ENCODE peak calls at places on chromosomes 12 and 14, in five cellular contexts. One of them, this sample, is unnamed.

GRCh38 chr12:102182635-102183034 is 15.0 kb downstream of the PMCH start:
- DNase-seq in GDM1: no peak
- DNase-seq in heart left ventricle: no peak
- DNase-seq in stimulated activated CD4-positive, alpha-beta T cell treated with anti-CD3 and anti-CD28 coated beads, Interleukin-15, amount 100 ng/mL, for 1 hour: no peak
- DNase-seq in hypothalamus: no peak
- DNase-seq in this sample: no peak

GRCh38 chr12:121334513-121335343 is 17.5 kb downstream of the ANAPC5 start:
- DNase-seq in GDM1: peak
- DNase-seq in heart left ventricle: no peak
- DNase-seq in stimulated activated CD4-positive, alpha-beta T cell treated with anti-CD3 and anti-CD28 coated beads, Interleukin-15, amount 100 ng/mL, for 1 hour: no peak
- DNase-seq in hypothalamus: peak
- DNase-seq in this sample: no peak

GRCh38 chr12:10369557-10370150 is 20.2 kb downstream of the KLRK1 start:
- DNase-seq in GDM1: no peak
- DNase-seq in heart left ventricle: no peak
- DNase-seq in stimulated activated CD4-positive, alpha-beta T cell treated with anti-CD3 and anti-CD28 coated beads, Interleukin-15, amount 100 ng/mL, for 1 hour: no peak
- DNase-seq in hypothalamus: peak
- DNase-seq in this sample: no peak

GRCh38 chr12:38720661-38721060 is 184.7 kb downstream of the CPNE8 start:
- DNase-seq in GDM1: no peak
- DNase-seq in heart left ventricle: no peak
- DNase-seq in stimulated activated CD4-positive, alpha-beta T cell treated with anti-CD3 and anti-CD28 coated beads, Interleukin-15, amount 100 ng/mL, for 1 hour: no peak
- DNase-seq in hypothalamus: no peak
- DNase-seq in this sample: no peak

GRCh38 chr12:111578276-111578970 is 20.7 kb downstream of the ATXN2 start:
- DNase-seq in GDM1: no peak
- DNase-seq in heart left ventricle: no peak
- DNase-seq in stimulated activated CD4-positive, alpha-beta T cell treated with anti-CD3 and anti-CD28 coated beads, Interleukin-15, amount 100 ng/mL, for 1 hour: no peak
- DNase-seq in hypothalamus: no peak
- DNase-seq in this sample: no peak

GRCh38 chr12:91804533-91804932 is 341.1 kb downstream of the BTG1 start:
- DNase-seq in GDM1: no peak
- DNase-seq in heart left ventricle: no peak
- DNase-seq in stimulated activated CD4-positive, alpha-beta T cell treated with anti-CD3 and anti-CD28 coated beads, Interleukin-15, amount 100 ng/mL, for 1 hour: no peak
- DNase-seq in hypothalamus: no peak
- DNase-seq in this sample: no peak

GRCh38 chr14:37864861-37865718 is 269.7 kb downstream of the TTC6 start:
- DNase-seq in GDM1: no peak
- DNase-seq in heart left ventricle: no peak
- DNase-seq in stimulated activated CD4-positive, alpha-beta T cell treated with anti-CD3 and anti-CD28 coated beads, Interleukin-15, amount 100 ng/mL, for 1 hour: no peak
- DNase-seq in hypothalamus: no peak
- DNase-seq in this sample: no peak

GRCh38 chr12:97182719-97183118 is 275.7 kb downstream of the NEDD1 start:
- DNase-seq in GDM1: no peak
- DNase-seq in heart left ventricle: no peak
- DNase-seq in stimulated activated CD4-positive, alpha-beta T cell treated with anti-CD3 and anti-CD28 coated beads, Interleukin-15, amount 100 ng/mL, for 1 hour: no peak
- DNase-seq in hypothalamus: no peak
- DNase-seq in this sample: no peak

GRCh38 chr14:20415723-20416622 is 2.7 kb upstream of the TEP1 start:
- DNase-seq in GDM1: peak
- DNase-seq in heart left ventricle: no peak
- DNase-seq in stimulated activated CD4-positive, alpha-beta T cell treated with anti-CD3 and anti-CD28 coated beads, Interleukin-15, amount 100 ng/mL, for 1 hour: no peak
- DNase-seq in hypothalamus: peak
- DNase-seq in this sample: no peak

GRCh38 chr12:118126119-118126757 is 9.7 kb upstream of the PEBP1 start:
- DNase-seq in GDM1: no peak
- DNase-seq in heart left ventricle: peak
- DNase-seq in stimulated activated CD4-positive, alpha-beta T cell treated with anti-CD3 and anti-CD28 coated beads, Interleukin-15, amount 100 ng/mL, for 1 hour: no peak
- DNase-seq in hypothalamus: no peak
- DNase-seq in this sample: peak

GRCh38 chr12:117981267-117981666 is 12.5 kb upstream of the KSR2 start:
- DNase-seq in GDM1: no peak
- DNase-seq in heart left ventricle: no peak
- DNase-seq in stimulated activated CD4-positive, alpha-beta T cell treated with anti-CD3 and anti-CD28 coated beads, Interleukin-15, amount 100 ng/mL, for 1 hour: no peak
- DNase-seq in hypothalamus: no peak
- DNase-seq in this sample: no peak

GRCh38 chr12:34400986-34401658 is 378.8 kb downstream of the ALG10 start:
- DNase-seq in GDM1: no peak
- DNase-seq in heart left ventricle: peak
- DNase-seq in stimulated activated CD4-positive, alpha-beta T cell treated with anti-CD3 and anti-CD28 coated beads, Interleukin-15, amount 100 ng/mL, for 1 hour: no peak
- DNase-seq in hypothalamus: no peak
- DNase-seq in this sample: peak

GRCh38 chr12:57902371-57903042 is 38.9 kb upstream of the ATP23 start:
- DNase-seq in GDM1: no peak
- DNase-seq in heart left ventricle: no peak
- DNase-seq in stimulated activated CD4-positive, alpha-beta T cell treated with anti-CD3 and anti-CD28 coated beads, Interleukin-15, amount 100 ng/mL, for 1 hour: no peak
- DNase-seq in hypothalamus: no peak
- DNase-seq in this sample: no peak

GRCh38 chr14:102560436-102561261 is 31.8 kb upstream of the RCOR1 start:
- DNase-seq in GDM1: no peak
- DNase-seq in heart left ventricle: no peak
- DNase-seq in stimulated activated CD4-positive, alpha-beta T cell treated with anti-CD3 and anti-CD28 coated beads, Interleukin-15, amount 100 ng/mL, for 1 hour: no peak
- DNase-seq in hypothalamus: no peak
- DNase-seq in this sample: no peak

GRCh38 chr12:117142094-117142493 is 42.9 kb upstream of the TESC start:
- DNase-seq in GDM1: no peak
- DNase-seq in heart left ventricle: no peak
- DNase-seq in stimulated activated CD4-positive, alpha-beta T cell treated with anti-CD3 and anti-CD28 coated beads, Interleukin-15, amount 100 ng/mL, for 1 hour: no peak
- DNase-seq in hypothalamus: no peak
- DNase-seq in this sample: no peak

GRCh38 chr14:75711134-75711795 is 50.2 kb downstream of the TTLL5 start:
- DNase-seq in GDM1: no peak
- DNase-seq in heart left ventricle: no peak
- DNase-seq in stimulated activated CD4-positive, alpha-beta T cell treated with anti-CD3 and anti-CD28 coated beads, Interleukin-15, amount 100 ng/mL, for 1 hour: no peak
- DNase-seq in hypothalamus: peak
- DNase-seq in this sample: no peak

GRCh38 chr12:91718326-91718725 is 427.3 kb downstream of the BTG1 start:
- DNase-seq in GDM1: no peak
- DNase-seq in heart left ventricle: no peak
- DNase-seq in stimulated activated CD4-positive, alpha-beta T cell treated with anti-CD3 and anti-CD28 coated beads, Interleukin-15, amount 100 ng/mL, for 1 hour: no peak
- DNase-seq in hypothalamus: no peak
- DNase-seq in this sample: no peak

GRCh38 chr12:49552014-49552413 is 13.2 kb downstream of the KCNH3 start:
- DNase-seq in GDM1: no peak
- DNase-seq in heart left ventricle: peak
- DNase-seq in stimulated activated CD4-positive, alpha-beta T cell treated with anti-CD3 and anti-CD28 coated beads, Interleukin-15, amount 100 ng/mL, for 1 hour: no peak
- DNase-seq in hypothalamus: no peak
- DNase-seq in this sample: no peak

GRCh38 chr12:121786441-121786825 is 7.1 kb downstream of the RHOF start:
- DNase-seq in GDM1: no peak
- DNase-seq in heart left ventricle: peak
- DNase-seq in stimulated activated CD4-positive, alpha-beta T cell treated with anti-CD3 and anti-CD28 coated beads, Interleukin-15, amount 100 ng/mL, for 1 hour: no peak
- DNase-seq in hypothalamus: no peak
- DNase-seq in this sample: no peak

GRCh38 chr12:45192041-45192695 is 23.7 kb upstream of the ANO6 start:
- DNase-seq in GDM1: peak
- DNase-seq in heart left ventricle: no peak
- DNase-seq in stimulated activated CD4-positive, alpha-beta T cell treated with anti-CD3 and anti-CD28 coated beads, Interleukin-15, amount 100 ng/mL, for 1 hour: no peak
- DNase-seq in hypothalamus: no peak
- DNase-seq in this sample: no peak

GRCh38 chr14:96077983-96078686 is 39.0 kb downstream of the C14orf132 start:
- DNase-seq in GDM1: no peak
- DNase-seq in heart left ventricle: no peak
- DNase-seq in stimulated activated CD4-positive, alpha-beta T cell treated with anti-CD3 and anti-CD28 coated beads, Interleukin-15, amount 100 ng/mL, for 1 hour: no peak
- DNase-seq in hypothalamus: no peak
- DNase-seq in this sample: no peak

GRCh38 chr12:1855241-1855640 is 34.9 kb downstream of the LRTM2 start:
- DNase-seq in GDM1: no peak
- DNase-seq in heart left ventricle: no peak
- DNase-seq in stimulated activated CD4-positive, alpha-beta T cell treated with anti-CD3 and anti-CD28 coated beads, Interleukin-15, amount 100 ng/mL, for 1 hour: no peak
- DNase-seq in hypothalamus: no peak
- DNase-seq in this sample: no peak

GRCh38 chr12:45536254-45536653 is 193.3 kb upstream of the ARID2 start:
- DNase-seq in GDM1: no peak
- DNase-seq in heart left ventricle: no peak
- DNase-seq in stimulated activated CD4-positive, alpha-beta T cell treated with anti-CD3 and anti-CD28 coated beads, Interleukin-15, amount 100 ng/mL, for 1 hour: no peak
- DNase-seq in hypothalamus: no peak
- DNase-seq in this sample: no peak

GRCh38 chr12:107967170-107967569 is 161.9 kb upstream of the WSCD2 start:
- DNase-seq in GDM1: no peak
- DNase-seq in heart left ventricle: no peak
- DNase-seq in stimulated activated CD4-positive, alpha-beta T cell treated with anti-CD3 and anti-CD28 coated beads, Interleukin-15, amount 100 ng/mL, for 1 hour: no peak
- DNase-seq in hypothalamus: no peak
- DNase-seq in this sample: no peak

GRCh38 chr14:103127861-103128598 is 4.8 kb downstream of the TNFAIP2 start:
- DNase-seq in GDM1: no peak
- DNase-seq in heart left ventricle: peak
- DNase-seq in stimulated activated CD4-positive, alpha-beta T cell treated with anti-CD3 and anti-CD28 coated beads, Interleukin-15, amount 100 ng/mL, for 1 hour: no peak
- DNase-seq in hypothalamus: no peak
- DNase-seq in this sample: peak